ENCODE peak calls at places on chromosomes 3 and 15, in six cellular contexts. B, D, A, N, E and P are unnamed samples.
A peak's percentile ranks its signal among the peaks of the same experiment; 100 is the strongest.

GRCh38 chr3:52403955-52404354 is 40.9 kb downstream of the SEMA3G start:
- DNase-seq in B (no peak), D (no peak), A (no peak), N (no peak), E (no peak), P (peak; percentile 53)

GRCh38 chr15:64749167-64749566 is 26.2 kb downstream of the RBPMS2 start:
- DNase-seq in B (no peak), D (no peak), A (no peak), N (peak; percentile 69), E (no peak), P (no peak)

GRCh38 chr15:52018244-52018643 is 775 bp upstream of the MAPK6 start:
- DNase-seq in B (no peak), D (no peak), A (no peak), N (peak; percentile 11), E (no peak), P (no peak)

GRCh38 chr15:91017716-91018115 is 4.7 kb downstream of the VPS33B start:
- DNase-seq in B (no peak), D (no peak), A (no peak), N (no peak), E (no peak), P (no peak)

GRCh38 chr3:8371085-8371551 is 130.5 kb upstream of the LMCD1 start:
- DNase-seq in B (no peak), D (no peak), A (no peak), N (peak; percentile 51), E (no peak), P (peak; percentile 39)

GRCh38 chr3:189999718-190000117 is 121.0 kb downstream of the P3H2 start:
- DNase-seq in B (no peak), D (no peak), A (peak; percentile 88), N (peak; percentile 19), E (no peak), P (no peak)

GRCh38 chr3:141940204-141940776 is 63.8 kb downstream of the ATP1B3 start:
- DNase-seq in B (no peak), D (no peak), A (peak; percentile 48), N (peak; percentile 93), E (peak; percentile 2), P (no peak)

GRCh38 chr3:66095295-66096001 is 56.7 kb upstream of the MAGI1 start:
- DNase-seq in B (no peak), D (no peak), A (no peak), N (no peak), E (no peak), P (no peak)

GRCh38 chr3:10548997-10549396 is 43.6 kb upstream of the ATP2B2 start:
- DNase-seq in B (no peak), D (no peak), A (no peak), N (peak; percentile 64), E (no peak), P (no peak)

GRCh38 chr3:72160351-72160750 is 375.4 kb upstream of the PROK2 start:
- DNase-seq in B (no peak), D (no peak), A (no peak), N (no peak), E (no peak), P (no peak)

GRCh38 chr3:4416961-4417360 is 50.1 kb downstream of the SUMF1 start:
- DNase-seq in B (no peak), D (peak; percentile 13), A (peak; percentile 63), N (peak; percentile 100), E (no peak), P (no peak)

GRCh38 chr15:41891946-41892345 is 1.9 kb downstream of the SPTBN5 start:
- DNase-seq in B (no peak), D (no peak), A (no peak), N (no peak), E (no peak), P (no peak)

GRCh38 chr15:69154026-69154425 is 6.4 kb upstream of the GLCE start:
- DNase-seq in B (no peak), D (no peak), A (no peak), N (no peak), E (no peak), P (no peak)

GRCh38 chr15:73851679-73852078 is 21.7 kb upstream of the TBC1D21 start:
- DNase-seq in B (no peak), D (peak; percentile 33), A (peak; percentile 44), N (peak; percentile 68), E (peak; percentile 72), P (no peak)

GRCh38 chr15:33923446-33923845 is 44.9 kb upstream of the CHRM5 start:
- DNase-seq in B (no peak), D (no peak), A (no peak), N (no peak), E (no peak), P (no peak)

GRCh38 chr3:76965122-76965725 is 74.7 kb upstream of the ROBO2 start:
- DNase-seq in B (no peak), D (no peak), A (no peak), N (no peak), E (no peak), P (no peak)
- H3K27ac ChIP-seq in B (no peak overlapping the region), D (no peak overlapping the region), A (no peak overlapping the region), N (no peak overlapping the region), E (no peak overlapping the region), P (no peak overlapping the region)

DNA sequence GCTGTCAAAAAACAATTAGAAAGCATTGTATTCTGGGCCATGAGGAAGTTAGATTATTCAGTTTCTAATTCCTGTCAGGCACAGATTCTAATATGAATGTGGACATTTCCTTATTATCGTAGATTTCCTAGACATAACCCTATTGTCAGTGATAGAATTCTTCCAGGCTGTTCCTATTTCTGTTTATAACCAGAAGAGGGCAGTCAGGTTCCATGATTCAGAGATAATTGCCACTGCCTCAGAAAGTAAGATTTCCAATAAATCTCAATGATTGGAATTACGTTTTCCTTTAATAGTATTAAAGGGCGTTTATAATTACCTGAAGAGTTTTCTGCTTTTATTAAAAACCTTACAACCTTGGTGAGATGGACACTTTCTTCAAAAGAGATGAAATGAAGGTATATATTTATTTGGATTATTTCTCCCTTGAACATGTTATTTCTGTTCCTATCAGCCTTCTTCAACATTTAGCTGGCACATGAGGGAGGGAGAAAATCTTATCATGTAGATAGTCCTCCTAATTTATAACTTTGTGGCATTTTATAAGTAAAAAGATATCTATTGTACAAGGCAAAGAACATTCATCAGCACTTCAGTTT is 439.2 kb downstream of the MCTP2 start:
- DNase-seq in B (no peak), D (peak; percentile 13), A (peak; percentile 38), N (peak; percentile 60), E (no peak), P (no peak)
- TF ChIP-seq CTCF in B (peak; percentile 37), D (peak; percentile 84), A (peak; percentile 87), N (peak; percentile 81), E (peak; percentile 69), P (peak; percentile 78)

DNA sequence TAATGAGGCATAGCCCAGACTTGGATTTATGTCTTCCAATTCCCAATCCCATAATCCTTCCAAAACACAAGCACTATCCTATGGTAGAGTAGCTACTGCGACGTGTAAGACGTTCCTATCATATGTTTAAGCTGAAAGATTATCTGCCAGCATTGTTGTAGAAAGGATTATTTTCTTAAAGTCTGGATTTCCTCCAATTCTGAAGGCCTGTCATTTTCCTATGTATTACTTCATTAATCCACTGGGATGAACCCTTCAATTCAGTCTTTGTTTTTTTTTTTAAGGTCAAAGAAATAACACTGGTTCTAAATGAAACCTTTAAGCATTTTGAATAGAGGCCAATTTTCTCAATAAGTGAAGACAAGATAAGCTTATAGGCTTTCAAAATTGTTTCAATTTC is 289.0 kb downstream of the SLC9A9 start:
- DNase-seq in B (no peak), D (no peak), A (no peak), N (no peak), E (no peak), P (no peak)
- H3K9me3 ChIP-seq in B (peaks cover 4% of the 10 kb centered on the region), D (peaks cover 13% of the 10 kb centered on the region), A (peaks cover 2% of the 10 kb centered on the region), N (no peaks in the 10 kb centered on the region), E (peaks cover 19% of the 10 kb centered on the region), P (no peaks in the 10 kb centered on the region)

DNA sequence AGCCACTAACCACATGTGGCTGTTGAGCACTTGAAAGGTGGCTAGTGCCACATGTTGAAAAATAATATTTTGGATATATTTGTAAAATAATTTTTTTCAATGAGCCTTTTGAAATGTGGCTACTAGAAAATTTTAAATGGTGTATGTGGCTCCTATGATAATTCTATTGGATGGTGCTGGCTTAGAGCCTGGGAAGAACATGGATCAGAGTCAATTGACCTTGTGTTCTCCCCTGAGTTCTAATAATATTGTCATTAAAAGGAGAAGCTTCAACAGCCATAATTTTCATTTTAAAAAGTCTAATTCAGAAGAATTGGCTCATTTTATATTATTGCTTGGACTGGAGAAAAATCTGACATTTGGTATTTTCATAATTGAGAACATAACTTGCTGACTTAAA is 167.3 kb downstream of the LPP start:
- DNase-seq in B (no peak), D (no peak), A (no peak), N (no peak), E (no peak), P (no peak)
- H3K27ac ChIP-seq in B (no peak overlapping the region), D (peak overlapping the region; percentile 20), A (no peak overlapping the region), N (no peak overlapping the region), E (no peak overlapping the region), P (no peak overlapping the region)

DNA sequence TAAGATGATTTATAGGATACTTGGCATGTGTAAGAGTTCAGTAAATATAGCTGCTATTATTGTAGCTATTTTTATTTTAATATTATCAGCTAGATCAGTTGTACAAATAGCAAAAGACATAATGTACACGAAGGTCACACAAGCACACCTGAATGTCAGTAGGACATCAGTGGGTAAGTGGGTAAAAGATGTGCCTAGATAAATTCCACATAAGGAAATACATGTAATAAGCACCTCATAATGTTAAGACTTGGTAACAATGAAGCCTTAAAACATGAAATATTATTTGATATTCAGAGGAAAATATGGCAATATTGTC is 41.5 kb downstream of the ABHD2 start:
- DNase-seq in B (no peak), D (no peak), A (no peak), N (no peak), E (no peak), P (no peak)
- TF ChIP-seq CTCF in B (no peak), D (no peak), A (no peak), N (peak; percentile 18), E (no peak), P (no peak)

DNA sequence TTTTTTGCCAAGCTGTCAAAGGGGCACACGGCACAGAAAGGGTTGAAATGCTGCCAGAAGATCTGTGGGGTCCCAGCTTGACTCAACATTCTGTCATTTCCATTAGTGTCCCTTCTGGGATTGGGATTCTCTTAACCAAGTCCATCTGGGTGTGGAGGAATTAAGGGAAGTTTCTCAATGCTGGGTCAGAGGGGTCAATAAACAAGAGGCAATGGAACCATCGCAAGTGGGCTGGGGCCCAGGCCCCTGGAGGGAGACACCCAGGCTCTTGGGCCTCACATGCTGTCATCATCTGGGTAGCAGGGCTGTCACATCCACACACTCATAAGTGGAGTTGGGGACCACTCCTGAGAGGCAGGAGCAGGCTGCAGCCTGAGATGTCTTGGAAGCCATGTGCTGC is 8.1 kb upstream of the APOD start:
- DNase-seq in B (no peak), D (no peak), A (no peak), N (no peak), E (no peak), P (no peak)
- H3K9me3 ChIP-seq in B (no peaks in the 10 kb centered on the region), D (peaks cover 11% of the 10 kb centered on the region), A (no peaks in the 10 kb centered on the region), N (no peaks in the 10 kb centered on the region), E (peaks cover 6% of the 10 kb centered on the region), P (peaks cover 3% of the 10 kb centered on the region)

GRCh38 chr3:171682743-171683142 is 127.5 kb downstream of the PLD1 start:
- DNase-seq in B (no peak), D (no peak), A (no peak), N (no peak), E (no peak), P (no peak)

GRCh38 chr3:171677706-171678105 is 132.6 kb downstream of the PLD1 start:
- DNase-seq in B (no peak), D (no peak), A (no peak), N (peak; percentile 19), E (no peak), P (no peak)

GRCh38 chr3:171679011-171679492 is 131.2 kb downstream of the PLD1 start:
- DNase-seq in B (no peak), D (no peak), A (no peak), N (no peak), E (no peak), P (no peak)

GRCh38 chr3:171684226-171684625 is 126.1 kb downstream of the PLD1 start:
- DNase-seq in B (no peak), D (no peak), A (no peak), N (no peak), E (no peak), P (no peak)

GRCh38 chr3:171680690-171681416 is 129.4 kb downstream of the PLD1 start:
- DNase-seq in B (no peak), D (no peak), A (no peak), N (no peak), E (no peak), P (no peak)
- H3K27ac ChIP-seq in B (no peak overlapping the region), D (no peak overlapping the region), A (no peak overlapping the region), N (no peak overlapping the region), E (no peak overlapping the region), P (no peak overlapping the region)